ENCODE peak calls at places on chromosomes 12 and 14, in eight cellular contexts. R is fibroblast of pulmonary artery, O is body of pancreas, I is left ventricle myocardium inferior, J is cardiac fibroblast, H is lung, X is fibroblast of the aortic adventitia, Y is AG04449. F is an unnamed sample.

GRCh38 chr14:50714452-50715073 is 46.5 kb upstream of the SAV1 start:
- DNase-seq in R (peak), O (peak), I (no peak), J (peak), H (no peak), X (peak), Y (no peak), F (peak)

GRCh38 chr12:92034858-92035401 is 110.7 kb downstream of the BTG1 start:
- DNase-seq in R (peak), O (peak), I (peak), J (peak), H (peak), X (peak), Y (no peak), F (peak)

GRCh38 chr14:105197274-105197673 is 16.2 kb upstream of the NUDT14 start:
- DNase-seq in R (peak), O (no peak), I (peak), J (peak), H (no peak), X (peak), Y (no peak), F (peak)

GRCh38 chr14:83085141-83085540 is 1551.5 kb upstream of the SEL1L start:
- DNase-seq in R (no peak), O (no peak), I (no peak), J (no peak), H (no peak), X (no peak), Y (no peak), F (no peak)

GRCh38 chr14:81315344-81315743 is 84.8 kb downstream of the STON2 start:
- DNase-seq in R (no peak), O (no peak), I (no peak), J (no peak), H (no peak), X (no peak), Y (no peak), F (no peak)

GRCh38 chr14:21025374-21026151 is 702 bp upstream of the NDRG2 start:
- DNase-seq in R (no peak), O (peak), I (peak), J (peak), H (no peak), X (no peak), Y (no peak), F (peak)

GRCh38 chr14:21070610-21071224 is 613 bp downstream of the ARHGEF40 start:
- DNase-seq in R (peak), O (peak), I (peak), J (peak), H (no peak), X (peak), Y (no peak), F (peak)

GRCh38 chr12:8157484-8158198 is 826 bp downstream of the ZNF705A start:
- DNase-seq in R (no peak), O (no peak), I (no peak), J (no peak), H (no peak), X (no peak), Y (no peak), F (no peak)

GRCh38 chr12:14216405-14217294 is 148.8 kb upstream of the ATF7IP start:
- DNase-seq in R (peak), O (no peak), I (no peak), J (no peak), H (no peak), X (peak), Y (no peak), F (peak)

GRCh38 chr12:103680591-103681065 is 93.6 kb downstream of the STAB2 start:
- DNase-seq in R (peak), O (peak), I (peak), J (peak), H (peak), X (peak), Y (no peak), F (no peak)

GRCh38 chr14:64266206-64266605 is 28.0 kb downstream of the ESR2 start:
- DNase-seq in R (peak), O (no peak), I (no peak), J (peak), H (no peak), X (peak), Y (no peak), F (peak)

GRCh38 chr12:115464008-115464672 is 780.2 kb upstream of the TBX3 start:
- DNase-seq in R (no peak), O (no peak), I (no peak), J (no peak), H (no peak), X (no peak), Y (no peak), F (no peak)

GRCh38 chr12:98838282-98838681 is 193.2 kb downstream of the APAF1 start:
- DNase-seq in R (peak), O (no peak), I (no peak), J (peak), H (no peak), X (peak), Y (no peak), F (peak)

GRCh38 chr14:60616326-60617044 is 32.8 kb downstream of the SIX1 start:
- DNase-seq in R (no peak), O (no peak), I (no peak), J (no peak), H (no peak), X (peak), Y (no peak), F (peak)

GRCh38 chr14:65057704-65058103 is 44.6 kb downstream of the MAX start:
- DNase-seq in R (no peak), O (no peak), I (no peak), J (no peak), H (no peak), X (no peak), Y (no peak), F (no peak)

GRCh38 chr12:12474931-12475485 is 87.7 kb downstream of the DUSP16 start:
- DNase-seq in R (peak), O (no peak), I (no peak), J (peak), H (no peak), X (peak), Y (no peak), F (peak)

GRCh38 chr12:3004655-3005565 is 45.7 kb downstream of the TEAD4 start:
- DNase-seq in R (peak), O (peak), I (no peak), J (peak), H (no peak), X (no peak), Y (no peak), F (no peak)

GRCh38 chr14:77124345-77125274 is 17.0 kb downstream of the ZDHHC22 start:
- DNase-seq in R (peak), O (peak), I (peak), J (peak), H (no peak), X (peak), Y (no peak), F (peak)

GRCh38 chr14:103296007-103296406 is 38.0 kb upstream of the EIF5 start:
- DNase-seq in R (peak), O (no peak), I (no peak), J (peak), H (no peak), X (peak), Y (no peak), F (peak)

GRCh38 chr14:104735830-104736642 is 12.0 kb downstream of the ADSS1 start:
- DNase-seq in R (peak), O (peak), I (peak), J (peak), H (peak), X (peak), Y (peak), F (peak)

GRCh38 chr14:101903111-101903561 is 61.2 kb upstream of the DYNC1H1 start:
- DNase-seq in R (no peak), O (no peak), I (peak), J (no peak), H (no peak), X (no peak), Y (no peak), F (no peak)

GRCh38 chr14:58599707-58600106 is 38.1 kb upstream of the DACT1 start:
- DNase-seq in R (no peak), O (no peak), I (no peak), J (no peak), H (no peak), X (no peak), Y (no peak), F (no peak)
- H3K4me3 ChIP-seq in R (no peak), O (no peak), I (no peak), J (no peak), H (no peak), X (no peak), Y (no peak), F (no peak)

DNA sequence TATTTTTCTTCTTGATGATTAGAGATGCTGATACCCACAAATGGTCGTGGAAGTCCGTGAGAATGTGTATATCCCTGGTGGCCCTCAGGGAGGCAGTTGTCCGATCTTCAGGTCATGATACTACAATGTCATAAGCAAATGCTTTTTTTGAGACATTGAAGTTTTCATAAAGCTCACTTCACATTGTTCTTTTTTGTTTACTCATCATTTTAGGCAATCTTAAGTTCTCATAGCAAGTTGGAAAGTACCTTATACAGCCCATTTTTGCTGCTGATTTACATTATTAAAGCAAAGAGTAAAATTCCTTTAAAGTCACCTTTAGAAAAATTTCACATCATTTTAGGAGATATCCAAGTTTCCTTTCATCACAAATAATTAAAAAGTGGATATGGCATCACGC is 90.0 kb upstream of the CCDC196 start:
- DNase-seq in R (no peak), O (no peak), I (no peak), J (no peak), H (no peak), X (no peak), Y (no peak), F (no peak)
- TF ChIP-seq CTCF in R (no peak), O (no peak), I (no peak), J (no peak), H (no peak), X (no peak), Y (no peak), F (no peak)

GRCh38 chr12:52202361-52203078 is 10.7 kb upstream of the KRT80 start:
- DNase-seq in R (peak), O (no peak), I (peak), J (peak), H (no peak), X (no peak), Y (no peak), F (no peak)
- H3K4me3 ChIP-seq in R (peak), O (no peak), I (no peak), J (no peak), H (no peak), X (no peak), Y (peak), F (no peak)

DNA sequence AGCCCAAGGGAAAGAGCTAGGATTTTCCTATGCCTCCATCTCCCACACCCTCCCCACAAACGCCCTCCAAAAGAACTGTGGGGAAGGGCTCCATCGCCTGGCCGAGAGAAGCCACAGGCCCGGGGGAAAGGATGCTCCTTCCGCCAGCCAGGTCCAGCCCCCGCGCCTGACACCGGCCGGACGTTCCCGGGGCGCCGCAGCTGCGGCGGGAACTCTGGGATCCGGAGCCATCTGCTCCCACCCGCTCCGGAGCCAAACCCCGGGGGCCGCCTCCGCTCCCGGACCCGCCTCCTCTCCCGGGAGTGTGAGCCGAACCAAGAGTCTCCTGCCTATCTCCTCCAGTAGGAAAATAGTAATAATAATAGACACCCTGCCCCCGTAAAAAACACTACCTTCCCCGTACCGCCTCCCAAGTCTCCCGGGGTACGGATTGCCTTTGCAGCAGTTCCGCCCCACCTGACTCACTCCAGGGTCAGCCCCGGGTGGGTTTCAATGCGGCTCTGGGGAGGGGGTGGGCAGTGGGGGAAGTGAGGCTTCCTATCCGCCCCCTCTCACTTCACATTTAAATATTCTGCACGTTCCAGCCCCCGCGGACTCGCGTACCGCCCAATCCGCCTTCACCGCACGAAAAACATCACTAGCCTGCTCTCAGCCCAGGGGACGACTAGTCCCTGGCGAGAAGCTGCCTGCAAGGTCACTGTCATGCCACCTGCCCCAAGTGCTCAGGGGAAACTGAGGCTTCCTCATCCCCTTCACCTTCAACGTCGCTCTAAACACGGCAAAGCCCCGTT is 2.4 kb downstream of the AGAP2 start:
- DNase-seq in R (peak), O (no peak), I (peak), J (peak), H (no peak), X (no peak), Y (no peak), F (peak)
- TF ChIP-seq CTCF in R (peak), O (peak), I (peak), J (peak), H (no peak), X (peak), Y (peak), F (peak)

GRCh38 chr12:55705802-55706402 is 1.8 kb downstream of the ITGA7 start:
- DNase-seq in R (no peak), O (no peak), I (no peak), J (no peak), H (no peak), X (no peak), Y (no peak), F (no peak)

GRCh38 chr12:55704824-55705780 is 2.6 kb downstream of the ITGA7 start:
- DNase-seq in R (no peak), O (no peak), I (peak), J (no peak), H (no peak), X (peak), Y (no peak), F (no peak)

GRCh38 chr12:55702861-55703260 is 4.8 kb downstream of the ITGA7 start:
- DNase-seq in R (no peak), O (no peak), I (no peak), J (no peak), H (no peak), X (no peak), Y (no peak), F (no peak)

GRCh38 chr12:55703288-55703687 is 4.4 kb downstream of the ITGA7 start:
- DNase-seq in R (no peak), O (no peak), I (peak), J (no peak), H (no peak), X (no peak), Y (no peak), F (no peak)

DNA sequence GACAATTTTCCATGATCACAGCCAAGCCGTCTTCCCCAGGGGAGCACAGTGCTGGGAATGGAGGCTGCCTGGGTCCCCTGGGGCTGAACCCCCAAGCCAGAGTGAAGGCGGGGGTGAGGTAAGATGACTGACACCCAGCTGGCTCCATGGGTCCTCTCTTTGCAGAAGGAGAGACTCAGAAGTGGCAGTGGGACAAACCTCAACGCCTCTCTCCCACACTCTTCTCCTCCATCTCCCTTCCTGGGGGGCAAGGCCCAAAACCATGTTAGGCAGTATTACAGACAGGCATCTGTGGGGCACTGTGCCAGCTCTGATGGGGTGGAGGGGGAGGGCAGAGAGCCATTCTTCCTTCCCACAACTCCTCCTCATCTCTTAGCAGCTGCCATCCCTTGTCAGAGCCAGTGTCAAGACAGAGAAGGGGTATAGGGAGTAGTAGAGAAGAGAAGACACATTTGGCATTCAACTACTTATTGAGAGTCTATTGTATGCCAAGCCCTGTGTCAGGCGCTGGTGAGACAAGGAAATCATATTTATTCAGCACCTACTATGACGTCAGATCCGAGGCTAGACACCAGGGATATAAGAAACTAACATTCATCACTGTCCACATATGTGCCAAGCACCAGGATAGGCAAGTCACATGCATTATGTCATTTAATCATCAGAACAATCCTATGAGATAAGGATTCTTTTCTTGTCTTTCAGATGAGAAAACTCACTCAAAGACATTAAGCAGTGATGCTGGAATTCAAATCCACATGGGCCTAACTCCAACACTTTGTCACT is 3.5 kb downstream of the ITGA7 start:
- DNase-seq in R (no peak), O (no peak), I (no peak), J (peak), H (no peak), X (peak), Y (no peak), F (no peak)
- H3K4me3 ChIP-seq in R (no peak), O (no peak), I (peak), J (no peak), H (no peak), X (no peak), Y (no peak), F (no peak)

GRCh38 chr12:48156648-48157015 is 683 bp downstream of the ASB8 start:
- DNase-seq in R (no peak), O (no peak), I (no peak), J (no peak), H (no peak), X (no peak), Y (no peak), F (no peak)

GRCh38 chr12:48157016-48157888 is at the start of gene ASB8:
- DNase-seq in R (peak), O (peak), I (peak), J (peak), H (peak), X (peak), Y (peak), F (peak)

GRCh38 chr12:48159976-48160525 is 2.7 kb upstream of the ASB8 start:
- DNase-seq in R (no peak), O (no peak), I (no peak), J (peak), H (no peak), X (peak), Y (no peak), F (no peak)

GRCh38 chr12:48160807-48161206 is 3.5 kb upstream of the ASB8 start:
- DNase-seq in R (peak), O (no peak), I (no peak), J (peak), H (no peak), X (peak), Y (no peak), F (no peak)

GRCh38 chr12:48157889-48158370 is 615 bp upstream of the ASB8 start:
- DNase-seq in R (no peak), O (no peak), I (no peak), J (no peak), H (no peak), X (no peak), Y (no peak), F (no peak)
- TF ChIP-seq CTCF in R (no peak), O (no peak), I (no peak), J (no peak), H (no peak), X (no peak), Y (no peak), F (no peak)

DNA sequence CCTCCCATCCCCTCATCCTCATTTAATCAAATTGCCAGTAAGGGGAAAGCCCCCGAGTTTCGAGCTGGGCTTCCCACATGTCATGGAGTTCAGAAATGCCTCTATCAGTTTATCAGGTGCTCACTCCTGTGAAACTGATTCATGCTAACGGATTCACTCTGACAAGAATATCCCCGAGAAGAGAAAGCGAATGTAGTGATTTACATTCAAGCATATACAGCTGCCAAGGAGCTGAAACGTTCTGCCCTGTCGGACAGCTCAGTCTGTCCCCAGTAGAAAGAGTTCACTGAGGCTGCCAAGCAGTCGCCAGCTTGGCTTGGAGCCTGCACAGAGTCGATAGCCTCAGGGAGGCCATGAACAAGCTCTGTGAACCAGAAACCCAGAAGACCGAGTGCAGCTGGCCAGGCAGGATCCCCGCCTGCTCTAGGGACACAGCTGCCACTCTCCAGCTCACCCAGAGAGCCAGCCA is 88.4 kb downstream of the TMCC3 start:
- DNase-seq in R (no peak), O (peak), I (peak), J (no peak), H (no peak), X (no peak), Y (no peak), F (no peak)
- H3K4me3 ChIP-seq in R (no peak), O (no peak), I (no peak), J (no peak), H (no peak), X (no peak), Y (no peak), F (no peak)

DNA sequence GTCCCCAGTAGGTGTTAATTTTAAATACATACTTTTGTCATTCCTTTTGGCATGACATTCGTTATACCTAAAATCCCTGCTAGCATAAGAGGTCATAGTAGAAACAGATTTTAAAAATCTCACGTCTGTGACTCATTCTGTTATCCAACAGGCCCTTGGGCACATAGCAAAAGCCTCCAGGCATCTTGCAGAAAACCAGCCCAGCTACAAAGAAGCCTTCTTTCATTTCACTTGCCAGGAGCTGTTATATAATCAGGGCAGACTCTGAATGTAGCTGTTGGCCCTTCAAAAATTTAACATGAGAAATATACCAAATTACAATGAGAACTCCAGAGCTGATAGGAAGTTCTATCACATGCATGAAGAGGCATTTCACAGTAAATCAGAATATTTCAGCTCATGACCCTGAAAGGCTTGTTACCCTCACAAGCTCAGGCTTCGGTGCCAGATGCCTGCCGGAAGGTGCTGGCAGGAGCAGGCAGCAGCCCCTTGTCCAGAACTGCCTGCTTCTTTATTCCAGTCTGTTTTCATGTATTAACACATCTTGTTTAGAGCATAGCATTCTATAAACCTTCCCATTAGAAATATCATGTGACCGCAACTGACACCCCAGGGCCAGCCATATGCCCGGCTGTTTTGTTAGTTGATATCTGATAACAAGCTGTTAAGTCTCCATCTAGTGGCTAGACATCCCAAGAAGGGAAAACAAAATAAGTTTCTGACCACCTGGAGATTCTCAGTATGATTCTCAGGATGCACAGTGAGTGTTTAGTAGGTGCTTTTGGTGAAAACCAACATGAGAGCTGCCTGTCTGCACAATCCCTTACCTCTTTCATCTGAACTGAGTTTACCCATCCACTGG is 17.8 kb downstream of the E2F7 start:
- DNase-seq in R (no peak), O (no peak), I (no peak), J (peak), H (no peak), X (peak), Y (no peak), F (peak)
- TF ChIP-seq CTCF in R (no peak), O (no peak), I (no peak), J (no peak), H (no peak), X (no peak), Y (no peak), F (peak)

F was measured in choroid plexus epithelial cell.